ENCODE peak calls at places on chromosomes 3 and 15, in eight cellular contexts. K is T-helper 17 cell; D is AML-193; A is B cell; U is glomerular endothelial cell; L is activated T-helper 1 cell treated with anti-CD3 and anti-CD28 coated beads, Interleukin-2, amount 50 U/mL, for 16 hours; S is A549; M is ovary. Y is an unnamed sample.

GRCh38 chr15:65680544-65680943 is 58.8 kb downstream of the SLC24A1 start:
- DNase-seq in S (no peak), A (no peak), L (no peak), U (no peak), M (no peak), D (no peak), K (no peak), Y (no peak)

GRCh38 chr15:50685976-50686467 is 575 bp downstream of the TRPM7 start:
- DNase-seq in D (peak; percentile 21), A (peak; percentile 70), L (peak; percentile 21), U (no peak), M (peak; percentile 55), K (peak; percentile 69), S (peak; percentile 38), Y (peak; percentile 83)

GRCh38 chr15:68435966-68436365 is 4.0 kb upstream of the ITGA11 start:
- DNase-seq in L (no peak), A (no peak), M (no peak), D (no peak), U (no peak), S (no peak), K (no peak), Y (no peak)

GRCh38 chr3:169668081-169668956 is 4.8 kb upstream of the MECOM start:
- DNase-seq in S (no peak), L (no peak), A (no peak), M (no peak), D (no peak), K (no peak), U (no peak), Y (peak; percentile 55)

GRCh38 chr3:151960956-151961580 is 87.6 kb downstream of the SUCNR1 start:
- DNase-seq in A (no peak), U (no peak), L (no peak), S (no peak), D (no peak), K (no peak), M (no peak), Y (no peak)

GRCh38 chr3:124636101-124636862 is 94.0 kb upstream of the UMPS start:
- DNase-seq in U (no peak), M (no peak), K (no peak), L (no peak), A (no peak), D (no peak), S (no peak), Y (no peak)

GRCh38 chr15:37698679-37699078 is 235.8 kb upstream of the TMCO5A start:
- DNase-seq in M (no peak), D (no peak), U (no peak), S (no peak), A (no peak), K (no peak), L (no peak), Y (no peak)

GRCh38 chr15:62125763-62126162 is 39.3 kb downstream of the C2CD4B start:
- DNase-seq in U (no peak), A (no peak), K (no peak), D (peak; percentile 20), S (no peak), L (no peak), M (no peak), Y (no peak)

GRCh38 chr3:128378631-128379347 is 87.9 kb downstream of the DNAJB8 start:
- DNase-seq in D (no peak), S (no peak), A (no peak), K (no peak), U (no peak), M (no peak), L (no peak), Y (no peak)

GRCh38 chr3:65854606-65855304 is 184.0 kb downstream of the MAGI1 start:
- DNase-seq in U (no peak), K (no peak), L (no peak), A (no peak), D (no peak), S (peak; percentile 13), M (no peak), Y (peak; percentile 48)

GRCh38 chr3:148439254-148439822 is 258.4 kb upstream of the AGTR1 start:
- DNase-seq in K (no peak), U (no peak), D (no peak), L (no peak), S (no peak), M (no peak), A (no peak), Y (no peak)